ENCODE peak calls at places on chromosomes 13 and 19, in six cellular contexts. R, E, N, K, B and J are unnamed samples.

GRCh38 chr19:50387176-50387867 is 3.2 kb downstream of the POLD1 start:
- DNase-seq in R (no peak), E (no peak), N (no peak), K (no peak), B (no peak), J (no peak)

GRCh38 chr19:41563847-41564514 is 12.0 kb upstream of the CEACAM21 start:
- DNase-seq in R (no peak), E (peak), N (no peak), K (no peak), B (no peak), J (no peak)

GRCh38 chr19:3151563-3152430 is 16.0 kb downstream of the GNA15 start:
- DNase-seq in R (peak), E (no peak), N (no peak), K (no peak), B (no peak), J (no peak)

GRCh38 chr19:12156254-12157058 is at the start of gene ZNF625:
- DNase-seq in R (peak), E (peak), N (peak), K (peak), B (peak), J (peak)

GRCh38 chr13:98275711-98276171 is 98.7 kb upstream of the RNF113B start:
- DNase-seq in R (no peak), E (no peak), N (no peak), K (peak), B (no peak), J (no peak)

GRCh38 chr19:13985771-13986347 is 20.3 kb downstream of the RFX1 start:
- DNase-seq in R (no peak), E (peak), N (no peak), K (no peak), B (no peak), J (no peak)

GRCh38 chr13:56861472-56861871 is 279.2 kb upstream of the PRR20A start:
- DNase-seq in R (no peak), E (no peak), N (no peak), K (no peak), B (peak), J (no peak)

GRCh38 chr13:77697208-77698103 is at the start of gene SLAIN1:
- DNase-seq in R (no peak), E (peak), N (peak), K (peak), B (peak), J (peak)

GRCh38 chr13:103703246-103703645 is 637.0 kb upstream of the SLC10A2 start:
- DNase-seq in R (no peak), E (no peak), N (no peak), K (no peak), B (no peak), J (no peak)

GRCh38 chr13:92029641-92030040 is 631.2 kb downstream of the GPC5 start:
- DNase-seq in R (no peak), E (no peak), N (no peak), K (no peak), B (no peak), J (no peak)

GRCh38 chr13:30463820-30464495 is 1.8 kb downstream of the HMGB1 start:
- DNase-seq in R (peak), E (no peak), N (peak), K (peak), B (peak), J (peak)

GRCh38 chr13:111508164-111508870 is 187.9 kb downstream of the TEX29 start:
- DNase-seq in R (no peak), E (no peak), N (no peak), K (no peak), B (no peak), J (no peak)

GRCh38 chr19:6769006-6769637 is 1.9 kb upstream of the SH2D3A start:
- DNase-seq in R (no peak), E (peak), N (no peak), K (no peak), B (no peak), J (no peak)

GRCh38 chr13:41966671-41967070 is 5.8 kb upstream of the VWA8 start:
- DNase-seq in R (no peak), E (no peak), N (no peak), K (no peak), B (no peak), J (no peak)

GRCh38 chr19:52248256-52248655 is 21.1 kb upstream of the ZNF766 start:
- DNase-seq in R (peak), E (peak), N (peak), K (peak), B (peak), J (no peak)
- TF ChIP-seq CTCF in R (peak), E (peak), N (peak), K (peak), B (peak), J (peak)

GRCh38 chr13:67827992-67828391 is 597.9 kb upstream of the PCDH9 start:
- DNase-seq in R (no peak), E (no peak), N (no peak), K (no peak), B (no peak), J (no peak)
- TF ChIP-seq CTCF in R (no peak), E (no peak), N (no peak), K (no peak), B (no peak), J (no peak)

GRCh38 chr19:4199699-4200293 is 17.3 kb downstream of the ANKRD24 start:
- DNase-seq in R (no peak), E (peak), N (no peak), K (no peak), B (no peak), J (no peak)
- TF ChIP-seq CTCF in R (peak), E (no peak), N (no peak), K (no peak), B (no peak), J (no peak)

DNA sequence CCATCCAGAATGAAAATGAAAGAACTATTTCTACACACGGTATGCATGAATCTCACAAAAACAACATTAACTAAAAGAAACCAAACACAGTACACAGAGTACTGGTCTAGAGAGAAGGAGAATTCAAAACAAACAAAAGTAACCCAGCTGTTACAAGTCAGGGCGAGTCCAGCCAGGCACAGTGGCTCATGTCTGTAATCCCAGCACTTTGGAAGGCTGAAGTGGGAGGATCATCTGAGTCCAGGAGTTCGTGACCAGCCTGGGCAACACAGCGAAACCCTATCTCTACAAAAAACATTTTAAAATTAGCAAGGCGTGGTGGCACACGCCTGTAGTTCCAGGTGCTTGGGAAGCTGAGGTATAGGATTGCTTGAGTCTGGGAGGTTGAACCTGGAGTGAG is 1.7 kb upstream of the PSMC4 start:
- DNase-seq in R (no peak), E (no peak), N (no peak), K (no peak), B (no peak), J (no peak)
- TF ChIP-seq CTCF in R (no peak), E (no peak), N (no peak), K (no peak), B (no peak), J (no peak)

GRCh38 chr19:47745010-47745901 is at the start of gene NOP53:
- DNase-seq in R (peak), E (peak), N (peak), K (peak), B (peak), J (peak)
- TF ChIP-seq CTCF in R (peak), E (no peak), N (no peak), K (no peak), B (no peak), J (no peak)